ENCODE peak calls at places on chromosomes 11 and 22, in six cellular contexts. E, U, D, C, V and N are unnamed samples.
A peak's percentile ranks its signal among the peaks of the same experiment; 100 is the strongest.

GRCh38 chr22:26837784-26838520 is 180.6 kb downstream of the MIAT start:
- DNase-seq in E (no peak), U (peak; percentile 78), D (peak; percentile 32), C (no peak), V (no peak), N (no peak)

GRCh38 chr11:101881586-101881985 is 33.2 kb upstream of the CEP126 start:
- DNase-seq in E (no peak), U (no peak), D (no peak), C (no peak), V (no peak), N (no peak)

GRCh38 chr11:63840356-63841060 is 1.6 kb downstream of the MARK2 start:
- DNase-seq in E (peak; percentile 81), U (no peak), D (no peak), C (no peak), V (no peak), N (no peak)

GRCh38 chr22:37098976-37099577 is 10.4 kb downstream of the TMPRSS6 start:
- DNase-seq in E (no peak), U (peak; percentile 79), D (no peak), C (no peak), V (no peak), N (no peak)

GRCh38 chr22:39527481-39527961 is 5.0 kb downstream of the RPS19BP1 start:
- DNase-seq in E (no peak), U (no peak), D (no peak), C (peak; percentile 19), V (no peak), N (peak; percentile 62)

GRCh38 chr11:123187670-123188507 is 7.2 kb downstream of the CLMP start:
- DNase-seq in E (no peak), U (no peak), D (no peak), C (no peak), V (peak; percentile 57), N (no peak)

GRCh38 chr11:5689551-5689983 is at the start of gene TRIM22:
- DNase-seq in E (peak; percentile 90), U (peak; percentile 60), D (peak; percentile 37), C (no peak), V (peak; percentile 76), N (no peak)

GRCh38 chr11:62251698-62252097 is 9.7 kb downstream of the SCGB1D2 start:
- DNase-seq in E (no peak), U (no peak), D (no peak), C (no peak), V (no peak), N (no peak)

GRCh38 chr11:58734681-58735490 is 3.1 kb upstream of the GLYAT start:
- DNase-seq in E (no peak), U (no peak), D (peak; percentile 78), C (no peak), V (no peak), N (peak; percentile 74)

GRCh38 chr11:75263944-75264349 is 23.4 kb downstream of the TPBGL start:
- DNase-seq in E (peak; percentile 68), U (peak; percentile 54), D (no peak), C (peak; percentile 56), V (no peak), N (no peak)

GRCh38 chr22:20523118-20523983 is 15.9 kb downstream of the MED15 start:
- DNase-seq in E (peak; percentile 71), U (no peak), D (no peak), C (no peak), V (peak; percentile 64), N (no peak)

GRCh38 chr11:68468217-68468828 is 7.8 kb downstream of the PPP6R3 start:
- DNase-seq in E (no peak), U (no peak), D (no peak), C (no peak), V (no peak), N (no peak)

GRCh38 chr11:30553521-30554110 is 32.5 kb downstream of the MPPED2 start:
- DNase-seq in E (peak; percentile 8), U (no peak), D (no peak), C (no peak), V (no peak), N (no peak)

GRCh38 chr22:49936018-49936972 is 17.9 kb downstream of the CRELD2 start:
- DNase-seq in E (peak; percentile 97), U (peak; percentile 93), D (peak; percentile 91), C (peak; percentile 97), V (peak; percentile 66), N (peak; percentile 94)

GRCh38 chr11:61810671-61811175 is 6.1 kb downstream of the FADS1 start:
- DNase-seq in E (no peak), U (no peak), D (no peak), C (no peak), V (no peak), N (no peak)

GRCh38 chr11:35173011-35173511 is 34.1 kb downstream of the CD44 start:
- DNase-seq in E (no peak), U (no peak), D (peak; percentile 66), C (no peak), V (no peak), N (peak; percentile 60)

GRCh38 chr22:23691748-23692423 is 1.1 kb downstream of the RGL4 start:
- DNase-seq in E (no peak), U (no peak), D (no peak), C (no peak), V (no peak), N (no peak)

GRCh38 chr22:44357296-44357961 is 44.7 kb upstream of the SHISAL1 start:
- DNase-seq in E (peak; percentile 51), U (peak; percentile 64), D (no peak), C (peak; percentile 5), V (no peak), N (peak; percentile 2)
- TF ChIP-seq CTCF in E (peak; percentile 29), U (peak; percentile 62), D (no peak), C (no peak), V (peak; percentile 20), N (no peak)

DNA sequence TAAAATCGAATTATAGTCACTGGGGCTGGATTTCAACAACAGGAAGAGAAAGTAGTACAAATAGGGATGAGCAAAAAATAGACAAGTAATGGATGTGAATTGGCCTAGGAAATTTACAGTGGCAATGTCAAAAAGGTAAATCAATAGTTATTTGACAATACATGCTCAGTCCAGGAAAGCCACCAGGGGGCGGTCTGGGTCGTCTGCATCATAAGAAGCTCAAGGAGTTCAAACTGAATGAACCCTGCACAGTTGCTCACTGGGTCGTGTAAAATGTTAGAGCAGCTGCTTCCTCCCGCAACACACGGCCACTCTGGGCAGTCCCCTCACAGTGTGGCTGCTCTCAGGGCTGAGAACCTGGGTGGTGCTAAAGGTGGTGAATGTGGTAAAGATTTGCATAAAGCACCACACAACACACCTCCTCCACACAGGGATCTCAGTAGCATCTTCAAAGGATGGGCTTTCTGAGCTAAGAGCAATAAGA is 85.9 kb downstream of the ZNF280B start:
- DNase-seq in E (no peak), U (peak; percentile 90), D (peak; percentile 39), C (peak; percentile 67), V (peak; percentile 22), N (peak; percentile 68)
- H3K27me3 ChIP-seq in E (peaks cover 10% of the 10 kb centered on the region), U (peaks cover 87% of the 10 kb centered on the region), D (no peaks in the 10 kb centered on the region), C (no peaks in the 10 kb centered on the region), V (peaks cover 14% of the 10 kb centered on the region), N (no peaks in the 10 kb centered on the region)

GRCh38 chr22:40634119-40634903 is 2.2 kb downstream of the MRTFA start:
- DNase-seq in E (no peak), U (peak; percentile 8), D (no peak), C (no peak), V (no peak), N (no peak)
- H3K4me3 ChIP-seq in E (peak overlapping the region; percentile 93), U (peak overlapping the region; percentile 88), D (peak overlapping the region; percentile 98), C (peak overlapping the region; percentile 93), V (peak overlapping the region; percentile 92), N (no peak overlapping the region)

GRCh38 chr11:112017538-112017937 is 7.7 kb upstream of the DLAT start:
- DNase-seq in E (no peak), U (no peak), D (peak; percentile 57), C (no peak), V (peak; percentile 53), N (peak; percentile 60)
- TF ChIP-seq CTCF in E (no peak), U (no peak), D (no peak), C (no peak), V (no peak), N (no peak)

DNA sequence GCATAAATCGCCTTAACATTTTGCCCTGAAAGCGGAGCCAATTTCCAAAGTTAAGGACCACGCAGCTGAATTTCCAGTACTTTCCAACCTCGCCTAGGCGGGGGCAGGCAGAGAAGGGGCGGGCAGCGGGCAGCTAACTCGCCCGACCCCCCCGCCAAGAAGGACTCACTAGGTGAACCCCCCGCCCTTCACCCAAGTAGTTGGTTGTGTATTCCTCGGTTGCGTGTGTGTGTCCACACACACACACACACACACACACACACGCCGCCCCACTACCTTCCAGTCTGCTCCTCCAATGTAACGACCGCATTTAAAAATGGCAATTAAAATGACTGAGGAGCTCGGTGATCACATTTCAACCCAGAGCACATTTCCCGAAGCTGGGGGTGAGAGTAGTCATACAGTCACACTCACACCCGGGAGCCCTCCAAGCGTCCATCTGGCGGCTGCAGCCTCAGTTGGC is 1.4 kb downstream of the TENM4 start:
- DNase-seq in E (peak; percentile 88), U (no peak), D (no peak), C (no peak), V (peak; percentile 41), N (no peak)
- H3K27me3 ChIP-seq in E (peaks cover 35% of the 10 kb centered on the region), U (no peaks in the 10 kb centered on the region), D (no peaks in the 10 kb centered on the region), C (peaks cover 3% of the 10 kb centered on the region), V (peaks cover 3% of the 10 kb centered on the region), N (peaks cover 33% of the 10 kb centered on the region)